ENCODE peak calls at places on chromosomes 16 and 17, in seven cellular contexts. M, R, T, U, A, Q and S are unnamed samples.
A peak's percentile ranks its signal among the peaks of the same experiment; 100 is the strongest.

GRCh38 chr17:75628425-75628824 is 4.8 kb upstream of the SMIM5 start:
- DNase-seq in U (no peak), A (no peak), Q (no peak), T (no peak), R (no peak), M (no peak), S (no peak)

GRCh38 chr16:7861891-7862585 is 529.4 kb downstream of the RBFOX1 start:
- DNase-seq in U (no peak), T (no peak), Q (no peak), M (no peak), R (no peak), A (no peak), S (no peak)

GRCh38 chr16:81424761-81425160 is 19.8 kb upstream of the CMIP start:
- DNase-seq in Q (no peak), U (peak; percentile 41), A (no peak), T (no peak), R (no peak), M (no peak), S (peak; percentile 62)

GRCh38 chr16:20814761-20815160 is 8.4 kb downstream of the REXO5 start:
- DNase-seq in R (no peak), M (no peak), T (peak; percentile 59), Q (no peak), U (no peak), A (no peak), S (no peak)

GRCh38 chr17:81512984-81513668 is 527 bp upstream of the ACTG1 start:
- DNase-seq in A (no peak), R (no peak), M (peak; percentile 82), T (peak; percentile 77), U (peak; percentile 74), Q (peak; percentile 61), S (peak; percentile 90)

GRCh38 chr16:70156207-70156978 is 17.2 kb upstream of the CLEC18C start:
- DNase-seq in U (no peak), M (no peak), Q (no peak), R (no peak), A (peak; percentile 18), T (no peak), S (no peak)

GRCh38 chr16:88561485-88562369 is 8.5 kb upstream of the ZC3H18 start:
- DNase-seq in M (peak; percentile 63), A (peak; percentile 71), R (peak; percentile 67), U (peak; percentile 46), Q (peak; percentile 29), T (peak; percentile 54), S (peak; percentile 58)

GRCh38 chr16:81473969-81474959 is 29.7 kb downstream of the CMIP start:
- DNase-seq in T (no peak), R (no peak), M (no peak), U (no peak), A (no peak), Q (no peak), S (no peak)

GRCh38 chr17:51540151-51540550 is 279.8 kb downstream of the UTP18 start:
- DNase-seq in R (no peak), A (no peak), Q (no peak), U (no peak), T (no peak), M (no peak), S (peak; percentile 8)

DNA sequence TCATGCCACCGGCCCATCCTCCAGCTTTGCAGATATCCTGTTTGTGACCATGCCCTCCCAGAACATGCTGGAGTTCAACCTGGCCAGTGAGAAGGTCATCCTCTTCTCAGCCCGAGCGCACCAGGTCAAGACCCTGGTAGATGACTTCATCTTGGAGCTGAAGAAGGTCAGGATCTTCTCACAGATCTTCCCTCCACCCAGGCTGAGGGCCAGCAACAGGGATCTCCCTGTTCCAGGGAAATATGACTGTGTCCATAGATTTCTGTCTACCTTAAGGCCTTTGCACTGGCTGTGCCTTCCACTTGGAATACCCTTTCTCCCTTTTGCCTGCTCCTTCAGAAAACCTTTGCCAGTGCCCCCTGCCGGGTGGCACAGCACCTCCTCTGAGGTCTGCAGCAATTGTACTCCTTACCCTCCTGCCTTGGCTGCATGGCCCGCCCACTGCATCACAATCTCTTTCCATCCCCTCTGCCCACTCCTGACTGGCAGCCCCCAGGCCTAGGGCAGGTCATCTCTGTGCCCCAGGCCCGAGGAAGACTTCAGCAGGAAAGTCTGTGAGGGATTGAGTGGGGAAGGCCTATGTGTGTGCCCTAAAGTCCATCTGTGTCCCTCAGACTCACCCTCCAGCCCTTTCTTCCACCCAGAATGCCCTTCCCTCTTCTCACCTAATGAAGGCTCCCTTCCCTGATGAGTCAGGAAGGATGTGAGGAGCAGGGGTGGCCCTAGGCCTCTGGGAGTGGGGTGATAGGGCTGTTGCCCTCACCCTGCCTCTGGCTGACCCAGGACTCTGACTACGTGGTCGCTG is 27.3 kb upstream of the ALKBH5 start:
- DNase-seq in U (peak; percentile 19), R (no peak), T (no peak), A (no peak), Q (no peak), M (no peak), S (no peak)
- TF ChIP-seq CTCF in U (no peak), R (no peak), T (no peak), A (no peak), Q (no peak), M (no peak), S (no peak)

DNA sequence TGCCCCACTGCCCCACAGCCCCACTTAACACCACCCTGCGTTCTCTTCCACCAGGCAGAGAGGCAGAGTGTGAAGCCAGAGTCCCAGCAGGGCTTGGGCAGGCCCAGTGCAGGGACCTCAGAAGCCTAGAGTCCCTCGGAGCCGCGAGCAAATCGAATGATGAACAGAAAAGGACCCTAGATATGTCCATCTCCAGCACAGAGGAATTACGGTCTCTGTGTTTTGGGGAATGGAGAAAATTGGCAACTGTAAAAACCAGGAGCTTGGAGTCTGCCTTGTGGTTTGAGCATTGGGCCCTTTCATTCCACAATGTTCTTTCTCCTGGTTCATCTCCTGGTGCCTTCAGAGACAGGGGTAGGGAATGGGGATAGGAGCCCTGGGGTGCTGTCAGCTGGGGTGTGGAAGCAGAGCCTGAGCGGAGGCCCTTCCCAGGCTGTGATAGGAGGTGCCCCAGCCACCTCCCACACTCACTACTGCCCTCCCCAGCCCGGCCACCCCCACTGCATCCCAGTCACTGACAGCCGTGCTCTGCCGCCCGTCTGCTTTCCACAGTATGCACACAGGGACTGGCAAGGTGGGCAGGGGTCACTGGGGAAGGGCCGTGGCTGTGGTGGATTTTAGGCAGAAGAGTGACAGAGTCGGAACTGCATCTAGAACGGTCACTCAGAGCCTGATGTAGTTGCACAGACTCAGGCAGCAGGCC is 26.7 kb downstream of the TBX4 start:
- DNase-seq in T (no peak), Q (no peak), A (no peak), U (no peak), R (no peak), M (peak; percentile 2), S (no peak)
- TF ChIP-seq CTCF in T (no peak), Q (no peak), A (no peak), U (no peak), R (no peak), M (no peak), S (no peak)

GRCh38 chr16:30482366-30482765 is 9.8 kb downstream of the ITGAL start:
- DNase-seq in U (no peak), M (no peak), Q (no peak), A (no peak), R (peak; percentile 6), T (no peak), S (peak; percentile 35)
- TF ChIP-seq CTCF in U (no peak), M (no peak), Q (no peak), A (no peak), R (peak; percentile 37), T (peak; percentile 26), S (peak; percentile 32)

GRCh38 chr17:29618272-29619065 is 4.2 kb downstream of the CORO6 start:
- DNase-seq in T (no peak), U (no peak), Q (no peak), A (no peak), R (no peak), M (no peak), S (no peak)
- TF ChIP-seq CTCF in T (no peak), U (no peak), Q (peak; percentile 3), A (no peak), R (no peak), M (no peak), S (no peak)

GRCh38 chr16:26664086-26664485 is 402.6 kb upstream of the C16orf82 start:
- DNase-seq in Q (no peak), T (no peak), M (no peak), U (no peak), R (no peak), A (no peak), S (no peak)

GRCh38 chr16:26666486-26666885 is 400.2 kb upstream of the C16orf82 start:
- DNase-seq in M (no peak), A (no peak), T (no peak), R (no peak), Q (no peak), U (no peak), S (no peak)

GRCh38 chr16:26668026-26668425 is 398.7 kb upstream of the C16orf82 start:
- DNase-seq in U (no peak), Q (no peak), R (no peak), M (no peak), T (no peak), A (no peak), S (no peak)

GRCh38 chr16:26665166-26665939 is 401.4 kb upstream of the C16orf82 start:
- DNase-seq in A (no peak), T (no peak), R (no peak), U (no peak), Q (no peak), M (no peak), S (peak; percentile 56)

DNA sequence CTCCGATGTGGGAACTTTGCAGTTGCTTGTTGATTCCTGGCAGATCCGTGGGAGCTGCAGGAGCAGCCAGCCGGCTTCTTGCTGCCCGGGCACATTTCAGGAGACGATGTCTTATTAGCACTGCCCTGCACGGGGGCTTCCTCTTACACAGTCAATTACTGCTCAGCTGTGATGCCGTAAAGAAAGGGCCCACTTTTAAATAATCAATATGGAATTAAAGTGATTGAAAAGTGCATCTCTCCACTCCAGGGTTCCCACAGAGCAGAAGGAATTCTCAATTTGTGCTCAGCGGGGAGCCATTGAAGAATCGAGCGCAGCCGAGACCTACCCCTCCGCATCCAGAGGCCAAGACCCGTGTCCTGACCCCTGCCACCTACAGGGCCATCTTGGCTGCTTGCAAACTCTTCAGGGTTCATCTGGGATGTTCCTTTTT is 399.4 kb upstream of the C16orf82 start:
- DNase-seq in U (no peak), T (no peak), A (no peak), Q (no peak), M (no peak), R (no peak), S (no peak)
- TF ChIP-seq CTCF in U (no peak), T (no peak), A (no peak), Q (no peak), M (no peak), R (no peak), S (no peak)

GRCh38 chr17:11391134-11391533 is 150.1 kb downstream of the SHISA6 start:
- DNase-seq in Q (no peak), T (no peak), A (no peak), U (no peak), R (no peak), M (peak; percentile 44), S (no peak)
- TF ChIP-seq CTCF in Q (no peak), T (no peak), A (no peak), U (peak; percentile 33), R (no peak), M (peak; percentile 29), S (no peak)